ENCODE peak calls at places on chromosomes 1 and 21, in four cellular contexts. Y is HepG2, L is GM12878, O is K562. N is an unnamed sample.

GRCh38 chr1:151829352-151830046 is 2.1 kb downstream of the RORC start:
- DNase-seq in O (no peak), L (no peak), Y (no peak), N (no peak)

GRCh38 chr1:247296599-247297180 is 35.0 kb downstream of the ZNF496 start:
- DNase-seq in L (no peak), O (no peak), Y (no peak), N (no peak)

GRCh38 chr1:42960693-42961559 is 2.3 kb upstream of the SLC2A1 start:
- DNase-seq in L (no peak), O (no peak), Y (peak; percentile 50), N (no peak)

GRCh38 chr1:4054957-4055676 is 155.0 kb upstream of the C1orf174 start:
- DNase-seq in O (no peak), Y (no peak), L (no peak), N (no peak)

GRCh38 chr1:161139765-161140164 is 7.3 kb upstream of the DEDD start:
- DNase-seq in O (peak; percentile 43), L (no peak), Y (peak; percentile 56), N (peak; percentile 55)

GRCh38 chr21:35096959-35097358 is 47.9 kb upstream of the RUNX1 start:
- DNase-seq in O (no peak), Y (no peak), L (no peak), N (no peak)

GRCh38 chr21:31117046-31117916 is 79.0 kb upstream of the KRTAP19-8 start:
- DNase-seq in O (no peak), Y (no peak), L (no peak), N (no peak)

GRCh38 chr1:56056438-56057312 is 522.7 kb downstream of the PLPP3 start:
- DNase-seq in Y (no peak), O (no peak), L (no peak), N (no peak)

GRCh38 chr1:98794196-98794886 is 132.8 kb downstream of the SNX7 start:
- DNase-seq in Y (peak; percentile 42), L (peak; percentile 15), O (peak; percentile 19), N (peak; percentile 69)

DNA sequence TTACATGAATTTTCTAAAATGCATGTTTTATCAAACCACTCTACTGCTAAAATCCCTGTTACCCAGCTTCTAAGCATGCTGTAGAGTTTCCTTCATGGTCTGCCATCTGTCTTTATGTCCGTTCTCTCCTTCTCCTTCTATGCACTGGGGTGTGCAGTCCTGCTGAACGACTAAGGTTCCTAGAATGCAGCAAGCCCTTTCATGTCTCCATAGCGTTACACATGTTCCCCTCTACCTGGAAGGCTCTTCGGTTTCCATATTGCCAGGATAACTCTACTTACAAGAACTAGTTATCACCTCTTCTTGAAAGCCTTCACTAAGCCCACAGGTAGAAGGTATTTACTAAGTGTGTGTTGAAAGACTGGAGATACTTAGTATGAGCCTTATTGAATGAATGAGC is 22.2 kb downstream of the DNM3 start:
- DNase-seq in O (no peak), L (no peak), Y (no peak), N (no peak)
- TF ChIP-seq TARDBP in O (no peak), L (no peak), Y (no peak), N (no peak)

GRCh38 chr1:17883662-17884395 is 128.7 kb downstream of the ACTL8 start:
- DNase-seq in O (no peak), L (no peak), Y (no peak), N (no peak)

GRCh38 chr1:17878837-17879236 is 123.7 kb downstream of the ACTL8 start:
- DNase-seq in L (no peak), Y (no peak), O (no peak), N (no peak)

GRCh38 chr1:17880429-17880828 is 125.3 kb downstream of the ACTL8 start:
- DNase-seq in L (no peak), O (no peak), Y (no peak), N (no peak)

GRCh38 chr1:17883136-17883535 is 128.0 kb downstream of the ACTL8 start:
- DNase-seq in O (no peak), L (no peak), Y (no peak), N (no peak)

DNA sequence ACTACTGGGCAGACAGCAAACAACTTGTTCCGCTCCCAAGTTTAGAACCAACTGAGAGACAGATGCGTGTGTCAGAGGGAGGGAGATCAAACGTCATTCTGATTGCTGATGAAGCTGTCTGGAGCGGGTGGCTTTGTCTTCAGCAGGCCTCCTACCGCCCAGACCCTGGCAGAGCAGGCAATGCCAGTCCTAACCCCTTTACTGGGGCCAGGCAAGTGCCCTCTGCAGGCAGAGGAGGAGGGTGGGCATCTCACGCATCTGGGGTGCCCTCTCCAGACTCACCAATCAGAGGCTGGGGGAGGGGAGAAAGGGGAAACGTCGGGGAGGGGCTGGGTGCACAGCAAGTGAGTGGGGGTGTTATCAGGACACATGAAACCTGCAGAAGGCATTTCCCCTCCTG is 126.6 kb downstream of the ACTL8 start:
- DNase-seq in L (no peak), Y (no peak), O (no peak), N (no peak)
- TF ChIP-seq TARDBP in L (no peak), Y (no peak), O (no peak), N (no peak)

GRCh38 chr1:166601650-166602049 is 237.6 kb upstream of the POGK start:
- DNase-seq in L (no peak), O (no peak), Y (no peak), N (no peak)

GRCh38 chr1:166597516-166597915 is 241.8 kb upstream of the POGK start:
- DNase-seq in O (no peak), Y (no peak), L (no peak), N (no peak)

GRCh38 chr1:166605137-166605536 is 234.1 kb upstream of the POGK start:
- DNase-seq in L (no peak), O (no peak), Y (no peak), N (no peak)

GRCh38 chr1:166603296-166603695 is 236.0 kb upstream of the POGK start:
- DNase-seq in O (no peak), Y (no peak), L (no peak), N (no peak)
- TF ChIP-seq TARDBP in O (no peak), Y (no peak), L (no peak), N (no peak)

DNA sequence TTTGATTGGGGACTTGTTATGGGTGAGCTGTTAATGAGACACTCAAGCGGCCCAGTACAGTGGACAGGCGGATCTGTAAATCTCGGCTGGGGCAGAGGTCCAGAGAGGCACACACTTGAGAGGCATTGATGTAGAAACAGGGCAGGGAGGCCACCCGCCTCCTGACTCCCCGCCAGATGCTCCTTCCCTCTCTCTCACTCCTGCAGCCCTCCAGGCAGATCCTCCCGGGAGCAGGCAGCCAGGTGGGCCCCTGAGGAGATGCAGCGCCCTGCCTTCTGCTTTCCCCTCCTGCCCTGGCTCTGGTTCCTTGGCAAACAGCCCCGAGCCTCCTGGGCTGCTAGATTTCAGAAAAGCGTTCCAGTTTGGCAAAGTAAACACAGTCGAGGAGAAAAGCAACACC is 29.2 kb upstream of the IFNLR1 start:
- DNase-seq in Y (no peak), O (no peak), L (no peak), N (no peak)
- TF ChIP-seq TARDBP in Y (no peak), O (no peak), L (no peak), N (no peak)

DNA sequence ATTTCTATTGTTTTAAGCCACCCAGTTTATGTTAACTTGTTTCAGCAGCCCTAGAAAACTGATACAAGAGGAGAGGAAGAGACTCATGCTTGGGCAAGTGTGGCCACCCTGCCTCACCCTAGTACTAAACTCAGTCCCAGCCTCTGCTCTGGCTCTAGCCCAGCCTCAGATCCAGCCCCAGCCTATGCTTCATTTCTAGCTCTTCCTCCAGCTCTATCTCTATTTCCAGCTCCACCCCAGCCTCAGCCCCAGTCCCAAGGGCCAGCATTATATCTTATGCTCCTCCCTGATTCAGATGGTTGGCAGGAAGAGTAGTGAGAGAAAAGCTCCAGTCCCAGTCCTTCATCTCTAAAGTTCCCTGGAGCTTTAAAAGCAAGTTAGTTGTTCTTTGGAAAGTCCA is 535.5 kb downstream of the PTPRC start:
- DNase-seq in L (no peak), Y (no peak), O (no peak), N (no peak)
- TF ChIP-seq TARDBP in L (no peak), Y (no peak), O (no peak), N (no peak)

GRCh38 chr1:38527373-38527966 is 332.1 kb downstream of the RRAGC start:
- DNase-seq in L (peak; percentile 83), Y (no peak), O (peak; percentile 61), N (no peak)
- TF ChIP-seq TARDBP in L (no peak), Y (no peak), O (no peak), N (no peak)

GRCh38 chr1:7596126-7596755 is 174.9 kb upstream of the VAMP3 start:
- DNase-seq in L (no peak), Y (no peak), O (no peak), N (no peak)

GRCh38 chr1:7594714-7595295 is 176.3 kb upstream of the VAMP3 start:
- DNase-seq in Y (no peak), L (no peak), O (no peak), N (no peak)

GRCh38 chr1:7592120-7592798 is 178.8 kb upstream of the VAMP3 start:
- DNase-seq in O (no peak), Y (no peak), L (no peak), N (no peak)

GRCh38 chr1:7594002-7594713 is 176.9 kb upstream of the VAMP3 start:
- DNase-seq in O (no peak), L (no peak), Y (no peak), N (no peak)

DNA sequence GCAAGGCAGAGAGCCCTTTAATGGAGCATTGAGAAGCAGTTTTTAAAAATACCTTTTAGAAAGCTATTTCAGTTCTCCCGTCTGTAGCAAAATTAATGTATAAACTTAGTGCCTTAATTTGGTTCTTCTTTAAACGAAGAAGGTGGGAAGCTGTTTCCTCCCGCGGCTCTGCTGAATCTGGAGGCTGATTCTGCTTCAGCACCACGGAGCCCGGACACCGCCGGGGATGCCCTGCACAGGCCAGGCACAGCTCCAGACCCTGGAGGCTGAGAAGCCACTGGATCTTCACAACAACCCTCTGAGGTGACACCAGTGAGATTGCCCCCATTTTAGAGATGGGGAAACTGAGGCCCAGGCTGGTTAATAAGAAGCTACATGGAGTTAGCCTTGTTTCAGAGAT is 175.8 kb upstream of the VAMP3 start:
- DNase-seq in L (no peak), Y (no peak), O (no peak), N (no peak)
- TF ChIP-seq TARDBP in L (no peak), Y (no peak), O (no peak), N (no peak)

DNA sequence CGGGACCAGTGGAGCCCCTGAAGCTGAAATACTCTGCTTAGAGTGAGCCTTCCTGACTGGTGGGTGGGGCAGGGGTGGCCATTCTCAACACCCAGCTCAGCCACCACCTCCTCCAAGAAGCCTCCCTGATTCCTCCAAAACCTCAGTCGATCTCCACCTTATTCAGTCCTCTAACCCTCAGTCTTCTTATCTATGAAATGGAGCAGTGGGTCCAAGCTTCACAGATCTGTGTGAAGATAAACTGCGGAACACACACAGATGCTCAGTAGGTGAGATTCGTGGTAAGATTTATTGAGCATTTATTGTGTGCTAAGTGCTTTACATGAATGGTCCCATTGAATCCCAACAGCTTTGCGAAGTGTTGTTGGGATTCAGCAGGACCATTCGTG is 93.1 kb upstream of the RUNX3 start:
- DNase-seq in O (no peak), L (no peak), Y (no peak), N (no peak)
- TF ChIP-seq TARDBP in O (no peak), L (no peak), Y (no peak), N (no peak)

GRCh38 chr1:20486457-20487235 is 636 bp upstream of the CAMK2N1 start:
- DNase-seq in O (peak; percentile 93), Y (peak; percentile 84), L (no peak), N (peak; percentile 64)
- TF ChIP-seq TARDBP in O (peak; percentile 36), Y (peak; percentile 88), L (no peak), N (no peak)

N was measured in HEK293T.